ENCODE peak calls at places on chromosome 20, in eight cellular contexts. A is IMR-90, N is cardiac muscle cell, Q is uterus, B is tibial nerve, P is fibroblast of lung, K is OCI-LY7, W is right atrium auricular region. U is an unnamed sample. For H3K4me1 and H3K36me3, the result is how much of the 10 kb centered on the place peaks cover.

GRCh38 chr20:51654060-51654459 is 111.5 kb upstream of the NFATC2 start:
- DNase-seq in W (no peak), K (no peak), B (no peak), P (no peak), A (no peak), N (no peak), Q (no peak), U (no peak)

GRCh38 chr20:7195704-7196103 is 428.2 kb downstream of the BMP2 start:
- DNase-seq in B (no peak), A (no peak), N (no peak), P (peak), W (no peak), K (no peak), Q (no peak), U (no peak)

GRCh38 chr20:208937-209566 is 18.0 kb upstream of the DEFB129 start:
- DNase-seq in K (peak), Q (no peak), W (no peak), N (peak), A (peak), P (peak), B (no peak), U (peak)

GRCh38 chr20:17662333-17663039 is 19.6 kb downstream of the RRBP1 start:
- DNase-seq in P (peak), Q (peak), A (peak), B (no peak), W (peak), K (no peak), N (no peak), U (no peak)

GRCh38 chr20:34715384-34715783 is 11.2 kb downstream of the TP53INP2 start:
- DNase-seq in Q (no peak), W (no peak), P (peak), N (no peak), B (no peak), A (peak), K (no peak), U (no peak)

GRCh38 chr20:19785173-19785799 is 27.2 kb downstream of the RIN2 start:
- DNase-seq in A (peak), P (peak), N (no peak), K (no peak), Q (no peak), W (no peak), B (no peak), U (no peak)

GRCh38 chr20:53142225-53142624 is 170.1 kb downstream of the TSHZ2 start:
- DNase-seq in W (no peak), Q (no peak), N (peak), P (no peak), B (no peak), A (no peak), K (peak), U (no peak)

GRCh38 chr20:25859649-25860530 is 163.2 kb upstream of the ZNF337 start:
- DNase-seq in K (no peak), P (peak), A (no peak), W (peak), Q (peak), B (no peak), N (peak), U (peak)

GRCh38 chr20:38514185-38514584 is 41.5 kb downstream of the RALGAPB start:
- DNase-seq in P (no peak), K (no peak), B (no peak), W (no peak), Q (no peak), N (no peak), A (no peak), U (no peak)

GRCh38 chr20:1664911-1665310 is 7.3 kb upstream of the SIRPG start:
- DNase-seq in N (no peak), Q (no peak), K (no peak), B (no peak), W (no peak), A (no peak), P (no peak), U (peak)

GRCh38 chr20:47703748-47704147 is 81.5 kb downstream of the SULF2 start:
- DNase-seq in Q (no peak), A (no peak), P (peak), K (no peak), B (no peak), W (no peak), N (no peak), U (no peak)

GRCh38 chr20:21512634-21513180 is 1.2 kb downstream of the NKX2-2 start:
- DNase-seq in N (no peak), W (no peak), P (no peak), K (no peak), A (no peak), B (no peak), Q (no peak), U (no peak)

GRCh38 chr20:53829086-53829703 is 235.6 kb upstream of the ZNF217 start:
- DNase-seq in N (no peak), K (peak), A (peak), W (no peak), Q (no peak), B (no peak), P (peak), U (no peak)

GRCh38 chr20:5910192-5910591 is 40.1 kb downstream of the TRMT6 start:
- DNase-seq in A (no peak), P (no peak), K (no peak), B (no peak), Q (no peak), W (no peak), N (no peak), U (no peak)

GRCh38 chr20:19758888-19759331 is 852 bp downstream of the RIN2 start:
- DNase-seq in N (peak), Q (peak), A (no peak), B (peak), K (no peak), W (peak), P (peak), U (no peak)

GRCh38 chr20:9270831-9271230 is 201.9 kb downstream of the PLCB4 start:
- DNase-seq in N (no peak), K (no peak), W (no peak), P (peak), Q (no peak), A (peak), B (no peak), U (no peak)

GRCh38 chr20:60232380-60232779 is 274.2 kb downstream of the CDH26 start:
- DNase-seq in Q (no peak), K (no peak), P (no peak), N (no peak), W (no peak), B (no peak), A (no peak), U (no peak)

GRCh38 chr20:16573011-16573965 is at the start of gene KIF16B:
- DNase-seq in P (peak), N (peak), K (peak), A (peak), W (peak), Q (peak), B (peak), U (peak)

GRCh38 chr20:1769491-1769890 is 111.9 kb upstream of the SIRPG start:
- DNase-seq in P (no peak), B (no peak), W (no peak), Q (no peak), N (no peak), K (no peak), A (no peak), U (no peak)

GRCh38 chr20:33113387-33113908 is 34.0 kb downstream of the BPIFB4 start:
- DNase-seq in P (no peak), N (no peak), Q (no peak), A (no peak), K (no peak), B (no peak), W (no peak), U (no peak)

GRCh38 chr20:49103019-49103418 is 56.9 kb downstream of the CSE1L start:
- DNase-seq in A (no peak), W (no peak), P (no peak), K (no peak), Q (no peak), N (no peak), B (no peak), U (no peak)

GRCh38 chr20:8255945-8256632 is 124.0 kb downstream of the PLCB1 start:
- DNase-seq in B (no peak), Q (no peak), N (no peak), A (no peak), P (peak), K (no peak), W (no peak), U (no peak)

GRCh38 chr20:63163596-63164560 is 52.1 kb downstream of the YTHDF1 start:
- DNase-seq in N (no peak), Q (no peak), A (no peak), P (no peak), B (no peak), W (no peak), K (no peak), U (no peak)

GRCh38 chr20:63084563-63084927 is 77.8 kb upstream of the BHLHE23 start:
- DNase-seq in K (no peak), Q (no peak), A (no peak), B (no peak), N (no peak), W (no peak), P (no peak), U (no peak)

GRCh38 chr20:25033250-25033940 is 24.5 kb downstream of the ACSS1 start:
- DNase-seq in Q (no peak), B (no peak), P (peak), N (no peak), K (no peak), W (no peak), A (no peak), U (no peak)

DNA sequence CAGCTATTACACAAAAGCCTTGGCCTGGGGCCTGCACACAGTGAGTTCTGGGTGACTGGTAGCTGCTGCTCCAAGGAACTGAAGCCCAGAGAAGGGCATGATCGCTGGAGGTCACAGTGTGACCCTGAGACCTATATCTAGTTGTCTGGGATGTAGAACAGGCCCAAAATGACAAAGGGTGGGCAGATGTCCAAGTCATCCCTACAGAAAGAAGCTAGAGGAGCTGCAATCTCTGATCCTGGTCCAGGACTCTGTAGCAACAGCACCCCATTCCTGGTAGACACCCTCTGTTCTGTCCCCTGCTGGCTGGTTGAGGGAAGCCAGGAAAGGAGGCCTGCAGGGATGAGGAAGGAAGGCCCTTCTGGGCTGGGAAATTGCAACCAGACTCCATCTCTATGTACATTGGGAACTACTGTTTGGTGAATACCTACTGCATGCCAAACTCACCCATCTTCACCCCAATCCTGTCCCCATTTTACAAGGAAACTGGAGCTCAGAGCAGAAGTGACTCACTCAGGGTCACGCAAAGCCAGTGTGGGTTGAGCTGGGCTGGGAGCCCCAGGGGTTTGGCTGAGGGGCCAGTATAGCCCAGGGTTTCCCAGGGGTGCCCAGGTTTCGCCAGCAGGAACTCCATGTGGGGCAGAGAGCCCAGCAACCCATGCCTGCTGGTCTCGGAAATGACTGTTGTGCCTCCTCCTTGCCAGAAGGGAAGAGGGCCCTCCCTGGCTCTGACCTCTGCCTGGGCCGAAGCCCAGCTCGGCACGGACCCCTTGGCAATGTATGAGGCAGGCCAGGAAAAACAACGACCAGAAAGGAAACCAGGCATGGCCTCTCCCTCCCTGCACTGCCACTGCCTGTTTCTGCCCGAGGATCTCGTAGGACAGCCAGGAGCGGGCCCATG is 44.9 kb upstream of the TLDC2 start:
- DNase-seq in A (peak), P (peak), K (no peak), N (peak), W (peak), B (no peak), Q (peak), U (no peak)
- H3K4me1 ChIP-seq in A (under half), P (under half), K (under half), N (under half), W (under half), B (under half), Q (under half), U (under half)

DNA sequence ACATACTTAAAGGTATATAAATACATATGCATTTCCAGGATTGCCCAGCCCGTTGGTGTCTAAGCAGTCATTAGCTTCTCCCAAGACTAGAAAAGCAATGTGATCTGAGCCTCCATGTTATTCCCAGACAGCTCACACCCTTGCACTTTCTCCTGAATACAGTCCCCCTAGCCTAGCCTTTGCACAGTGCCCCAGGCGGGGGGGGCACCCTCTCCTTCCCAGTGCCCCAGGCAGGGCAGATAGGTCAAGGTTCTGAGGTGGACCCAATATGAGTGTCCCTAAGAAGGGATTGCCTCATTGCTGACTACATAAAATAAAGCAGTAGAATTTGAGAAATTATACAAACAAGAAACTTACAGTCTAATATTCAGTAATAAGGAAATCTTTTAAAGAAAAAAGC is 15.4 kb upstream of the GNRH2 start:
- DNase-seq in K (no peak), W (no peak), N (no peak), Q (no peak), P (no peak), A (no peak), B (no peak), U (no peak)
- H3K36me3 ChIP-seq in K (half or more), W (half or more), N (under half), Q (under half), P (under half), A (under half), B (under half), U (half or more)

DNA sequence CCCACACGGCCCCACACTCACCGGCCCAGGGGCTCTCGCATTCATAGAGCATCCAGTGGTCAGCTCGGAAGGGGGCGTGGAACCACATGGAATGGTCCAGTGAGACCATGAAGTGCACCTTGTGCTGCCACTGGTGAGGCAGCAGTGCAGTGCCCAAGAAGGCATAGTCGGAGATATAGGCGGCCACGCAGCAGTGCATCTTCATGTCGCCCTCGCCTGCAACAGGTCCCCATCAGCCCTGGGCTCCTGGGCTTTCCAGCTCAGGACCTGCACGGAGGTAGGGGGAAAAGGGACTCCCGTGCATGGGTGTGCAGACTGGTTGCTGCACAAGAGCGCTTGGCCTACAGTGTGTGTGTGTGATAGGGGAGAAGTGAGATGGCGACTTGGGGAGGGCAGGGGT is 9.9 kb downstream of the SNX21 start:
- DNase-seq in B (no peak), Q (no peak), A (no peak), K (no peak), P (no peak), N (no peak), W (no peak), U (no peak)
- H3K4me1 ChIP-seq in B (under half), Q (under half), A (under half), K (under half), P (under half), N (under half), W (under half), U (under half)

GRCh38 chr20:40438161-40438835 is 250.7 kb downstream of the MAFB start:
- DNase-seq in W (no peak), K (no peak), Q (no peak), B (no peak), P (no peak), A (no peak), N (no peak), U (no peak)
- H3K36me3 ChIP-seq in W (under half), K (under half), Q (under half), B (under half), P (under half), A (under half), N (under half), U (under half)

GRCh38 chr20:58330229-58330628 is 20.7 kb downstream of the RAB22A start:
- DNase-seq in K (no peak), A (no peak), P (no peak), W (no peak), N (no peak), Q (no peak), B (no peak), U (no peak)

GRCh38 chr20:58329711-58330110 is 20.2 kb downstream of the RAB22A start:
- DNase-seq in Q (no peak), K (no peak), W (no peak), B (no peak), A (no peak), N (no peak), P (no peak), U (no peak)

GRCh38 chr20:58328836-58329235 is 19.3 kb downstream of the RAB22A start:
- DNase-seq in W (no peak), N (no peak), K (no peak), B (no peak), P (peak), A (no peak), Q (no peak), U (no peak)

GRCh38 chr20:58330692-58331091 is 21.2 kb downstream of the RAB22A start:
- DNase-seq in K (no peak), Q (peak), A (peak), P (no peak), N (no peak), W (no peak), B (no peak), U (no peak)

DNA sequence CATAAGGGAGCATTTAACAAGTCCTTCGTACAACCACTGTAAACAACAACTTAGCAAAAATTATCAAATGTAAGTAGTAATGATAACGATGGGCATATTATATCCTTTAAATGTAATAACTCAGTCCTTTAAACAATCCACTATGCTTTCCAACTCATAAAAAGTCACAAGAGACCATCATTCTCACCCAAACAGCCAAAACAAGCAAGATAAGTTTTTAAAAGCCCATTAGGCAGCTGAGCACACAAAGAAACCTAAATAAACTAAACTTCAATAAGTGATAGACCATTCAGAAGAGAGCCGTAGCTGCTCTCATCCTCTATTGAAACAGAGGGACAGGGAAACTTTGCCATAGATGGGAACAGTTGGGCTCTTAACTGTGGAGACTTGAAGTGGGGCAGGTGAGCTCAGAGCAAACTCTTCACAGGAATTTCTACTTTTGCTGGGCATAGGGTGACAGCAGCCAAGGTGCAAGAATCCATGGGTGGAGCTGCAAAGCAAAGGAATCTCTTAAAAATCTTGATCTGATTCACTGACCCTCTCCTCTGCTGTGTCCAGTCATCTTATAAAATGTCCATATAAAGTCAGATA is 22.5 kb downstream of the RAB22A start:
- DNase-seq in Q (no peak), B (no peak), A (no peak), W (no peak), P (no peak), K (no peak), N (no peak), U (no peak)
- H3K4me1 ChIP-seq in Q (under half), B (under half), A (under half), W (under half), P (under half), K (under half), N (under half), U (under half)

DNA sequence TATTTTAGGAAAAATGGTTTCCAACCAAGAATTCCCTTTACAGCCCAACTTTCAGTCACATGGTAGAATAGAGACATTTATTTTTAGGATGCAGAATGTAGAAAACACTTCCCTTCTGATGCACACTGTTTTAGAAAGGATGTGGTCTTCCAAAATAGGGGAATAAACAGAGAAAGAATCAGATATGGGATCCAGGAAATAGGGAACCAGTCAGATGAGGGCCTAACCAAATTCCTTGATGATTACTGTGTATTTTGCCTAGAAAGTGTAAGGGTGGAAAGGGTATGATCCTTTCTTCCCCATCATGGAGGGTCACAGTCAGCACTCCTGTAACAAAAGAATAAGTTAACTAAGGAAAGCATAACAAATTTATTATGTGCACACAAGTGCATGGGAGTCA is 27.4 kb downstream of the SLX4IP start:
- DNase-seq in B (no peak), Q (no peak), K (no peak), P (no peak), W (no peak), A (no peak), N (no peak), U (no peak)
- H3K36me3 ChIP-seq in B (under half), Q (under half), K (under half), P (under half), W (under half), A (under half), N (under half), U (under half)

U was measured in CD4-positive, CD25-positive, alpha-beta regulatory T cell.